ENCODE peak calls at places on chromosomes 3 and 15, in nine cellular contexts. One of them, this sample, is unnamed.

GRCh38 chr3:176663376-176663775 is 533.9 kb downstream of the TBL1XR1 start:
- DNase-seq in HepG2: no peak
- DNase-seq in adipocyte: peak
- DNase-seq in astrocyte: peak
- DNase-seq in mesendoderm: peak
- DNase-seq in mammary epithelial cell: no peak
- DNase-seq in trophoblast cell: no peak
- DNase-seq in keratinocyte: no peak
- DNase-seq in endodermal cell: no peak
- DNase-seq in this sample: peak

GRCh38 chr15:90097475-90097874 is 4.8 kb downstream of the IDH2 start:
- DNase-seq in HepG2: no peak
- DNase-seq in trophoblast cell: no peak
- DNase-seq in keratinocyte: no peak
- DNase-seq in mammary epithelial cell: no peak
- DNase-seq in adipocyte: no peak
- DNase-seq in mesendoderm: no peak
- DNase-seq in endodermal cell: no peak
- DNase-seq in astrocyte: no peak
- DNase-seq in this sample: no peak

GRCh38 chr3:30453364-30454039 is 152.9 kb upstream of the TGFBR2 start:
- DNase-seq in endodermal cell: no peak
- DNase-seq in keratinocyte: no peak
- DNase-seq in mammary epithelial cell: no peak
- DNase-seq in trophoblast cell: no peak
- DNase-seq in adipocyte: no peak
- DNase-seq in mesendoderm: no peak
- DNase-seq in astrocyte: no peak
- DNase-seq in HepG2: no peak
- DNase-seq in this sample: no peak

GRCh38 chr3:123475786-123476185 is 26.9 kb upstream of the ADCY5 start:
- DNase-seq in adipocyte: no peak
- DNase-seq in HepG2: no peak
- DNase-seq in mesendoderm: no peak
- DNase-seq in mammary epithelial cell: no peak
- DNase-seq in keratinocyte: no peak
- DNase-seq in astrocyte: no peak
- DNase-seq in trophoblast cell: no peak
- DNase-seq in endodermal cell: no peak
- DNase-seq in this sample: no peak

GRCh38 chr3:61559108-61559731 is 2.2 kb upstream of the PTPRG start:
- DNase-seq in endodermal cell: no peak
- DNase-seq in adipocyte: peak
- DNase-seq in trophoblast cell: peak
- DNase-seq in HepG2: no peak
- DNase-seq in mesendoderm: peak
- DNase-seq in keratinocyte: no peak
- DNase-seq in mammary epithelial cell: no peak
- DNase-seq in astrocyte: no peak
- DNase-seq in this sample: no peak

GRCh38 chr15:56242576-56243116 is 1.0 kb downstream of the RFX7 start:
- DNase-seq in endodermal cell: no peak
- DNase-seq in trophoblast cell: no peak
- DNase-seq in mammary epithelial cell: peak
- DNase-seq in HepG2: no peak
- DNase-seq in keratinocyte: no peak
- DNase-seq in mesendoderm: no peak
- DNase-seq in astrocyte: no peak
- DNase-seq in adipocyte: no peak
- DNase-seq in this sample: no peak

GRCh38 chr3:139339219-139339906 is 4.5 kb upstream of the MRPS22 start:
- DNase-seq in HepG2: no peak
- DNase-seq in adipocyte: no peak
- DNase-seq in endodermal cell: no peak
- DNase-seq in trophoblast cell: no peak
- DNase-seq in astrocyte: peak
- DNase-seq in mesendoderm: no peak
- DNase-seq in keratinocyte: no peak
- DNase-seq in mammary epithelial cell: no peak
- DNase-seq in this sample: no peak

GRCh38 chr15:86863226-86863915 is 783.7 kb downstream of the AGBL1 start:
- DNase-seq in HepG2: no peak
- DNase-seq in mammary epithelial cell: peak
- DNase-seq in astrocyte: peak
- DNase-seq in keratinocyte: peak
- DNase-seq in trophoblast cell: peak
- DNase-seq in endodermal cell: no peak
- DNase-seq in mesendoderm: peak
- DNase-seq in adipocyte: no peak
- DNase-seq in this sample: no peak

GRCh38 chr3:139642981-139643380 is 34.8 kb downstream of the NMNAT3 start:
- DNase-seq in endodermal cell: no peak
- DNase-seq in adipocyte: no peak
- DNase-seq in trophoblast cell: no peak
- DNase-seq in mesendoderm: no peak
- DNase-seq in mammary epithelial cell: peak
- DNase-seq in astrocyte: peak
- DNase-seq in HepG2: no peak
- DNase-seq in keratinocyte: no peak
- DNase-seq in this sample: no peak

GRCh38 chr15:69958494-69959134 is 139.1 kb downstream of the TLE3 start:
- DNase-seq in keratinocyte: no peak
- DNase-seq in endodermal cell: peak
- DNase-seq in trophoblast cell: no peak
- DNase-seq in adipocyte: no peak
- DNase-seq in astrocyte: no peak
- DNase-seq in HepG2: no peak
- DNase-seq in mammary epithelial cell: peak
- DNase-seq in mesendoderm: peak
- DNase-seq in this sample: no peak

GRCh38 chr3:17581421-17582080 is 160.9 kb downstream of the TBC1D5 start:
- DNase-seq in HepG2: no peak
- DNase-seq in trophoblast cell: peak
- DNase-seq in mammary epithelial cell: peak
- DNase-seq in endodermal cell: no peak
- DNase-seq in keratinocyte: no peak
- DNase-seq in mesendoderm: no peak
- DNase-seq in astrocyte: peak
- DNase-seq in adipocyte: no peak
- DNase-seq in this sample: no peak

GRCh38 chr15:37941779-37942178 is 7.3 kb downstream of the TMCO5A start:
- DNase-seq in endodermal cell: no peak
- DNase-seq in adipocyte: no peak
- DNase-seq in mesendoderm: no peak
- DNase-seq in mammary epithelial cell: no peak
- DNase-seq in keratinocyte: no peak
- DNase-seq in astrocyte: no peak
- DNase-seq in trophoblast cell: no peak
- DNase-seq in HepG2: no peak
- DNase-seq in this sample: no peak

GRCh38 chr15:25763206-25763880 is 99.8 kb downstream of the ATP10A start:
- DNase-seq in mammary epithelial cell: no peak
- DNase-seq in endodermal cell: no peak
- DNase-seq in astrocyte: no peak
- DNase-seq in mesendoderm: no peak
- DNase-seq in adipocyte: no peak
- DNase-seq in HepG2: no peak
- DNase-seq in trophoblast cell: no peak
- DNase-seq in keratinocyte: no peak
- DNase-seq in this sample: no peak

GRCh38 chr15:64209680-64210334 is 47.0 kb upstream of the PPIB start:
- DNase-seq in trophoblast cell: no peak
- DNase-seq in keratinocyte: no peak
- DNase-seq in mammary epithelial cell: peak
- DNase-seq in HepG2: peak
- DNase-seq in endodermal cell: no peak
- DNase-seq in adipocyte: peak
- DNase-seq in mesendoderm: no peak
- DNase-seq in astrocyte: peak
- DNase-seq in this sample: no peak

GRCh38 chr15:99755692-99756409 is 22.6 kb upstream of the LYSMD4 start:
- DNase-seq in endodermal cell: peak
- DNase-seq in mammary epithelial cell: peak
- DNase-seq in mesendoderm: peak
- DNase-seq in keratinocyte: peak
- DNase-seq in trophoblast cell: peak
- DNase-seq in astrocyte: peak
- DNase-seq in adipocyte: peak
- DNase-seq in HepG2: peak
- DNase-seq in this sample: peak

GRCh38 chr15:83322061-83322460 is 37.6 kb upstream of the BNC1 start:
- DNase-seq in mesendoderm: peak
- DNase-seq in mammary epithelial cell: peak
- DNase-seq in adipocyte: peak
- DNase-seq in astrocyte: no peak
- DNase-seq in HepG2: no peak
- DNase-seq in keratinocyte: peak
- DNase-seq in endodermal cell: no peak
- DNase-seq in trophoblast cell: no peak
- DNase-seq in this sample: no peak
- H3K9ac ChIP-seq in mesendoderm: no peak
- H3K9ac ChIP-seq in mammary epithelial cell: peak
- H3K9ac ChIP-seq in adipocyte: no peak
- H3K9ac ChIP-seq in astrocyte: no peak
- H3K9ac ChIP-seq in HepG2: no peak
- H3K9ac ChIP-seq in keratinocyte: peak
- H3K9ac ChIP-seq in endodermal cell: no peak
- H3K9ac ChIP-seq in trophoblast cell: no peak
- H3K9ac ChIP-seq in this sample: no peak

DNA sequence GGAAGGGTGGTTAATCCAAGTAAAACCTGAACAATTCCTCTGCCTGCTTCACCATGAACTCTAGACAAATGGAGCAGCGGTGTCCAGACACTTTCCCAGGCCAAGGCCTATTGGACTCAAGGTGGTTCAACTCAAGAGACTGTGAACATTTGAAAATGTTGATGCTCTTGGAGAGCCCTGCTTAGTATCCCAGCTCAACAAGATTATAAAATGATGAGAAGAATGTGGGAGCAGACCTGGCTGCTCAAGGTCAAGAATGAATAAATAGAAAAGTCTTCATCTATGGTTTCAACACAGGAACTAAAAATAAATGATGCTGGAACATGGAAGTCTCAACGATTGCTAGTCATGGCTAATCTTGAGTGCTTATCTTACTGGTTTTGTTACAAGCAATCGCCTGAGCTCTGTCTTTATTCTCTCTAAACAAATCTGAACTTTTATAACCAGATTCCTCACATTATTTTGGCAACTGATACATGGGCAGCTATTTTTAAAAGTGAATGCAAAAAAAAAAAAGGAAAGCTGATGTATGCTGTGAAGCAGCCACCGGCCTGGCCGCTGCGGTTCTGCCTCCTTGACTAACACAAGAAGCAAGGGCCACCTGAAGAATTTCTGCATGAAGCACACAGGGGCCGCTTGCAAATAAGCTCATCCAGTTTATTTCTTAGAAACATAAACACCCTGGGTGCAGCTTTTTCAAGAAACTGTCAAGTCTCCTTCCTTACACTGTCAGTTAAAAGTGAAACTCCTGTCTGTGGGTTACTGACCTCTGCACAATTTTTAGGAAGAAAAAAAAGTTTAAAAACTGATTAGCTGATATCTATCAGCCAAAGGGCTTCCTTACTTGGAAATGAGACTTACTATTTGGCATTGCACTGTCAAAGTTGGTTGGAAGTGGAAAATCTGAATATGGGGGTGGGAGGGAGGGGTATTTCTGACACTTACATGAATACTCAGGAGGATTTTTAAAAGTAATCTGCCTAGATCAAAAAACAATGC is 120.1 kb upstream of the ARHGEF3 start:
- DNase-seq in mammary epithelial cell: no peak
- DNase-seq in keratinocyte: no peak
- DNase-seq in adipocyte: peak
- DNase-seq in trophoblast cell: no peak
- DNase-seq in HepG2: no peak
- DNase-seq in astrocyte: peak
- DNase-seq in endodermal cell: no peak
- DNase-seq in mesendoderm: no peak
- DNase-seq in this sample: no peak
- H3K9ac ChIP-seq in mammary epithelial cell: no peak
- H3K9ac ChIP-seq in keratinocyte: no peak
- H3K9ac ChIP-seq in adipocyte: peak
- H3K9ac ChIP-seq in trophoblast cell: no peak
- H3K9ac ChIP-seq in HepG2: no peak
- H3K9ac ChIP-seq in astrocyte: no peak
- H3K9ac ChIP-seq in endodermal cell: no peak
- H3K9ac ChIP-seq in mesendoderm: no peak
- H3K9ac ChIP-seq in this sample: no peak

GRCh38 chr3:6644070-6644929 is 216.6 kb upstream of the GRM7 start:
- DNase-seq in adipocyte: no peak
- DNase-seq in endodermal cell: no peak
- DNase-seq in mesendoderm: peak
- DNase-seq in astrocyte: no peak
- DNase-seq in keratinocyte: no peak
- DNase-seq in trophoblast cell: no peak
- DNase-seq in HepG2: no peak
- DNase-seq in mammary epithelial cell: no peak
- DNase-seq in this sample: no peak
- H3K9ac ChIP-seq in adipocyte: no peak
- H3K9ac ChIP-seq in endodermal cell: no peak
- H3K9ac ChIP-seq in mesendoderm: no peak
- H3K9ac ChIP-seq in astrocyte: no peak
- H3K9ac ChIP-seq in keratinocyte: no peak
- H3K9ac ChIP-seq in trophoblast cell: no peak
- H3K9ac ChIP-seq in HepG2: no peak
- H3K9ac ChIP-seq in mammary epithelial cell: no peak
- H3K9ac ChIP-seq in this sample: no peak

GRCh38 chr15:67762610-67763368 is 62.5 kb upstream of the SKOR1 start:
- DNase-seq in keratinocyte: no peak
- DNase-seq in mesendoderm: no peak
- DNase-seq in endodermal cell: no peak
- DNase-seq in astrocyte: no peak
- DNase-seq in trophoblast cell: no peak
- DNase-seq in mammary epithelial cell: no peak
- DNase-seq in adipocyte: peak
- DNase-seq in HepG2: no peak
- DNase-seq in this sample: no peak

GRCh38 chr15:67769468-67770097 is 55.7 kb upstream of the SKOR1 start:
- DNase-seq in mammary epithelial cell: no peak
- DNase-seq in keratinocyte: no peak
- DNase-seq in HepG2: no peak
- DNase-seq in trophoblast cell: no peak
- DNase-seq in mesendoderm: no peak
- DNase-seq in adipocyte: no peak
- DNase-seq in endodermal cell: no peak
- DNase-seq in astrocyte: no peak
- DNase-seq in this sample: no peak

GRCh38 chr15:67766963-67767362 is 58.3 kb upstream of the SKOR1 start:
- DNase-seq in HepG2: no peak
- DNase-seq in mammary epithelial cell: no peak
- DNase-seq in astrocyte: no peak
- DNase-seq in mesendoderm: no peak
- DNase-seq in keratinocyte: no peak
- DNase-seq in endodermal cell: no peak
- DNase-seq in trophoblast cell: no peak
- DNase-seq in adipocyte: no peak
- DNase-seq in this sample: no peak

GRCh38 chr15:67768592-67768991 is 56.7 kb upstream of the SKOR1 start:
- DNase-seq in adipocyte: no peak
- DNase-seq in keratinocyte: no peak
- DNase-seq in mammary epithelial cell: no peak
- DNase-seq in endodermal cell: no peak
- DNase-seq in trophoblast cell: no peak
- DNase-seq in astrocyte: no peak
- DNase-seq in mesendoderm: no peak
- DNase-seq in HepG2: no peak
- DNase-seq in this sample: no peak

GRCh38 chr15:67765706-67766105 is 59.6 kb upstream of the SKOR1 start:
- DNase-seq in HepG2: no peak
- DNase-seq in mesendoderm: no peak
- DNase-seq in endodermal cell: no peak
- DNase-seq in keratinocyte: no peak
- DNase-seq in adipocyte: no peak
- DNase-seq in mammary epithelial cell: no peak
- DNase-seq in astrocyte: no peak
- DNase-seq in trophoblast cell: no peak
- DNase-seq in this sample: no peak
- H3K9ac ChIP-seq in HepG2: no peak
- H3K9ac ChIP-seq in mesendoderm: no peak
- H3K9ac ChIP-seq in endodermal cell: no peak
- H3K9ac ChIP-seq in keratinocyte: no peak
- H3K9ac ChIP-seq in adipocyte: no peak
- H3K9ac ChIP-seq in mammary epithelial cell: no peak
- H3K9ac ChIP-seq in astrocyte: no peak
- H3K9ac ChIP-seq in trophoblast cell: no peak
- H3K9ac ChIP-seq in this sample: no peak